ENCODE peak calls at places on chromosomes 2 and 18, in nine cellular contexts. One of them, this sample, is unnamed.

GRCh38 chr2:142165790-142166189 is 35.0 kb upstream of the LRP1B start:
- DNase-seq in A549: peak
- DNase-seq in cardiac muscle cell: peak
- DNase-seq in cardiac fibroblast: peak
- DNase-seq in fibroblast of the aortic adventitia: peak
- DNase-seq in AG09309: no peak
- DNase-seq in dorsolateral prefrontal cortex: no peak
- DNase-seq in fibroblast of mammary gland: peak
- DNase-seq in colonic mucosa: no peak
- DNase-seq in this sample: peak

GRCh38 chr2:123636232-123636631 is 388.9 kb upstream of the CNTNAP5 start:
- DNase-seq in A549: no peak
- DNase-seq in cardiac muscle cell: no peak
- DNase-seq in cardiac fibroblast: no peak
- DNase-seq in fibroblast of the aortic adventitia: no peak
- DNase-seq in AG09309: no peak
- DNase-seq in dorsolateral prefrontal cortex: no peak
- DNase-seq in fibroblast of mammary gland: no peak
- DNase-seq in colonic mucosa: no peak
- DNase-seq in this sample: no peak

GRCh38 chr2:196660264-196660663 is 20.7 kb downstream of the CCDC150 start:
- DNase-seq in A549: no peak
- DNase-seq in cardiac muscle cell: peak
- DNase-seq in cardiac fibroblast: peak
- DNase-seq in fibroblast of the aortic adventitia: peak
- DNase-seq in AG09309: peak
- DNase-seq in dorsolateral prefrontal cortex: no peak
- DNase-seq in fibroblast of mammary gland: peak
- DNase-seq in colonic mucosa: no peak
- DNase-seq in this sample: no peak

GRCh38 chr2:37617119-37617892 is 54.1 kb downstream of the CDC42EP3 start:
- DNase-seq in A549: no peak
- DNase-seq in cardiac muscle cell: no peak
- DNase-seq in cardiac fibroblast: no peak
- DNase-seq in fibroblast of the aortic adventitia: no peak
- DNase-seq in AG09309: no peak
- DNase-seq in dorsolateral prefrontal cortex: no peak
- DNase-seq in fibroblast of mammary gland: no peak
- DNase-seq in colonic mucosa: no peak
- DNase-seq in this sample: no peak

GRCh38 chr18:58446661-58447060 is 182.2 kb downstream of the ALPK2 start:
- DNase-seq in A549: no peak
- DNase-seq in cardiac muscle cell: no peak
- DNase-seq in cardiac fibroblast: no peak
- DNase-seq in fibroblast of the aortic adventitia: no peak
- DNase-seq in AG09309: no peak
- DNase-seq in dorsolateral prefrontal cortex: no peak
- DNase-seq in fibroblast of mammary gland: no peak
- DNase-seq in colonic mucosa: no peak
- DNase-seq in this sample: no peak

GRCh38 chr2:176088048-176088936 is 4.2 kb upstream of the HOXD13 start:
- DNase-seq in A549: peak
- DNase-seq in cardiac muscle cell: peak
- DNase-seq in cardiac fibroblast: peak
- DNase-seq in fibroblast of the aortic adventitia: peak
- DNase-seq in AG09309: no peak
- DNase-seq in dorsolateral prefrontal cortex: no peak
- DNase-seq in fibroblast of mammary gland: peak
- DNase-seq in colonic mucosa: peak
- DNase-seq in this sample: peak

GRCh38 chr2:12066986-12067385 is 320.6 kb downstream of the LPIN1 start:
- DNase-seq in A549: no peak
- DNase-seq in cardiac muscle cell: no peak
- DNase-seq in cardiac fibroblast: no peak
- DNase-seq in fibroblast of the aortic adventitia: no peak
- DNase-seq in AG09309: no peak
- DNase-seq in dorsolateral prefrontal cortex: no peak
- DNase-seq in fibroblast of mammary gland: no peak
- DNase-seq in colonic mucosa: no peak
- DNase-seq in this sample: no peak

GRCh38 chr2:86078801-86079545 is 26.7 kb downstream of the POLR1A start:
- DNase-seq in A549: peak
- DNase-seq in cardiac muscle cell: peak
- DNase-seq in cardiac fibroblast: peak
- DNase-seq in fibroblast of the aortic adventitia: peak
- DNase-seq in AG09309: no peak
- DNase-seq in dorsolateral prefrontal cortex: peak
- DNase-seq in fibroblast of mammary gland: peak
- DNase-seq in colonic mucosa: peak
- DNase-seq in this sample: peak

GRCh38 chr2:33126973-33127372 is 180.2 kb downstream of the LTBP1 start:
- DNase-seq in A549: no peak
- DNase-seq in cardiac muscle cell: peak
- DNase-seq in cardiac fibroblast: peak
- DNase-seq in fibroblast of the aortic adventitia: peak
- DNase-seq in AG09309: no peak
- DNase-seq in dorsolateral prefrontal cortex: no peak
- DNase-seq in fibroblast of mammary gland: peak
- DNase-seq in colonic mucosa: no peak
- DNase-seq in this sample: no peak

GRCh38 chr2:220104871-220105351 is 477.5 kb downstream of the SLC4A3 start:
- DNase-seq in A549: peak
- DNase-seq in cardiac muscle cell: peak
- DNase-seq in cardiac fibroblast: peak
- DNase-seq in fibroblast of the aortic adventitia: peak
- DNase-seq in AG09309: peak
- DNase-seq in dorsolateral prefrontal cortex: no peak
- DNase-seq in fibroblast of mammary gland: peak
- DNase-seq in colonic mucosa: no peak
- DNase-seq in this sample: peak

GRCh38 chr18:48230459-48231113 is 178.6 kb downstream of the ZBTB7C start:
- DNase-seq in A549: peak
- DNase-seq in cardiac muscle cell: peak
- DNase-seq in cardiac fibroblast: peak
- DNase-seq in fibroblast of the aortic adventitia: peak
- DNase-seq in AG09309: no peak
- DNase-seq in dorsolateral prefrontal cortex: peak
- DNase-seq in fibroblast of mammary gland: peak
- DNase-seq in colonic mucosa: peak
- DNase-seq in this sample: peak

GRCh38 chr18:48228301-48228715 is 180.9 kb downstream of the ZBTB7C start:
- DNase-seq in A549: no peak
- DNase-seq in cardiac muscle cell: peak
- DNase-seq in cardiac fibroblast: peak
- DNase-seq in fibroblast of the aortic adventitia: peak
- DNase-seq in AG09309: no peak
- DNase-seq in dorsolateral prefrontal cortex: no peak
- DNase-seq in fibroblast of mammary gland: peak
- DNase-seq in colonic mucosa: no peak
- DNase-seq in this sample: no peak

GRCh38 chr18:48227206-48227605 is 182.0 kb downstream of the ZBTB7C start:
- DNase-seq in A549: no peak
- DNase-seq in cardiac muscle cell: no peak
- DNase-seq in cardiac fibroblast: no peak
- DNase-seq in fibroblast of the aortic adventitia: no peak
- DNase-seq in AG09309: no peak
- DNase-seq in dorsolateral prefrontal cortex: no peak
- DNase-seq in fibroblast of mammary gland: no peak
- DNase-seq in colonic mucosa: no peak
- DNase-seq in this sample: no peak

GRCh38 chr18:48228841-48229240 is 180.3 kb downstream of the ZBTB7C start:
- DNase-seq in A549: no peak
- DNase-seq in cardiac muscle cell: peak
- DNase-seq in cardiac fibroblast: peak
- DNase-seq in fibroblast of the aortic adventitia: no peak
- DNase-seq in AG09309: no peak
- DNase-seq in dorsolateral prefrontal cortex: no peak
- DNase-seq in fibroblast of mammary gland: no peak
- DNase-seq in colonic mucosa: no peak
- DNase-seq in this sample: no peak

DNA sequence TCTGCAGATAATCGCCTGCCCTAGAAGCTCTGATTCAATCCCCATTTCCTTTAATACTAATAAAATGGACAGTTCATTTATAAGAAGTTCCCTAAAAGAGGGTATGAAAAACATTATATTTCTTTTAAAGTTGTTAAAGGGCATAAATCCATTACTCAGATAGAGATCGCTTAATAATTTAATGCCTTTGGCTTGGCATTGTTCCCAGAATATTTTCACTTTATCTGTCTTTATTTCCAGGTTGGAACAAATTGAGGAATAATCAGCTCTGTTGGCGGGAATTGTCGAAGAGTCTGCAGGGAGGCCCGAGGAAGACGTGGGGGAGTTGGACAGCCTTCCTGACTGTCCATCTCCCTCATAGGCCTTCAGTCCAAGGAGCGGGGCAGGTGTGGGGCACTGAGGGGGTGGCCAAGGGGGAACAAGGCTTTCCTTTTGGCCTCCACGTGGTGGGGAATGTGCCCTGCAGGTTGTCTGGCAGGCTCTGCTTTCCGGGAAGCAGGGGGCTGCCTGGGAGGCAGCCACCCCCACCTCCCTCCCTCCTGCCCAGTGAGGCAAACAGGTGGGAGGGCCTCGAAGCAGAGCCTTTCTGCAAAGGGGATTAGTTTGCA is 179.6 kb downstream of the ZBTB7C start:
- DNase-seq in A549: no peak
- DNase-seq in cardiac muscle cell: peak
- DNase-seq in cardiac fibroblast: peak
- DNase-seq in fibroblast of the aortic adventitia: peak
- DNase-seq in AG09309: no peak
- DNase-seq in dorsolateral prefrontal cortex: no peak
- DNase-seq in fibroblast of mammary gland: no peak
- DNase-seq in colonic mucosa: no peak
- DNase-seq in this sample: no peak
- TF ChIP-seq CTCF in A549: no peak
- TF ChIP-seq CTCF in cardiac muscle cell: no peak
- TF ChIP-seq CTCF in cardiac fibroblast: no peak
- TF ChIP-seq CTCF in fibroblast of the aortic adventitia: peak
- TF ChIP-seq CTCF in AG09309: no peak
- TF ChIP-seq CTCF in dorsolateral prefrontal cortex: no peak
- TF ChIP-seq CTCF in fibroblast of mammary gland: no peak
- TF ChIP-seq CTCF in colonic mucosa: no peak
- TF ChIP-seq CTCF in this sample: no peak

GRCh38 chr2:126663184-126663963 is 7.4 kb downstream of the GYPC start:
- DNase-seq in A549: no peak
- DNase-seq in cardiac muscle cell: no peak
- DNase-seq in cardiac fibroblast: no peak
- DNase-seq in fibroblast of the aortic adventitia: no peak
- DNase-seq in AG09309: no peak
- DNase-seq in dorsolateral prefrontal cortex: no peak
- DNase-seq in fibroblast of mammary gland: no peak
- DNase-seq in colonic mucosa: no peak
- DNase-seq in this sample: no peak
- TF ChIP-seq CTCF in A549: no peak
- TF ChIP-seq CTCF in cardiac muscle cell: no peak
- TF ChIP-seq CTCF in cardiac fibroblast: no peak
- TF ChIP-seq CTCF in fibroblast of the aortic adventitia: no peak
- TF ChIP-seq CTCF in AG09309: no peak
- TF ChIP-seq CTCF in dorsolateral prefrontal cortex: no peak
- TF ChIP-seq CTCF in fibroblast of mammary gland: no peak
- TF ChIP-seq CTCF in colonic mucosa: no peak
- TF ChIP-seq CTCF in this sample: no peak

DNA sequence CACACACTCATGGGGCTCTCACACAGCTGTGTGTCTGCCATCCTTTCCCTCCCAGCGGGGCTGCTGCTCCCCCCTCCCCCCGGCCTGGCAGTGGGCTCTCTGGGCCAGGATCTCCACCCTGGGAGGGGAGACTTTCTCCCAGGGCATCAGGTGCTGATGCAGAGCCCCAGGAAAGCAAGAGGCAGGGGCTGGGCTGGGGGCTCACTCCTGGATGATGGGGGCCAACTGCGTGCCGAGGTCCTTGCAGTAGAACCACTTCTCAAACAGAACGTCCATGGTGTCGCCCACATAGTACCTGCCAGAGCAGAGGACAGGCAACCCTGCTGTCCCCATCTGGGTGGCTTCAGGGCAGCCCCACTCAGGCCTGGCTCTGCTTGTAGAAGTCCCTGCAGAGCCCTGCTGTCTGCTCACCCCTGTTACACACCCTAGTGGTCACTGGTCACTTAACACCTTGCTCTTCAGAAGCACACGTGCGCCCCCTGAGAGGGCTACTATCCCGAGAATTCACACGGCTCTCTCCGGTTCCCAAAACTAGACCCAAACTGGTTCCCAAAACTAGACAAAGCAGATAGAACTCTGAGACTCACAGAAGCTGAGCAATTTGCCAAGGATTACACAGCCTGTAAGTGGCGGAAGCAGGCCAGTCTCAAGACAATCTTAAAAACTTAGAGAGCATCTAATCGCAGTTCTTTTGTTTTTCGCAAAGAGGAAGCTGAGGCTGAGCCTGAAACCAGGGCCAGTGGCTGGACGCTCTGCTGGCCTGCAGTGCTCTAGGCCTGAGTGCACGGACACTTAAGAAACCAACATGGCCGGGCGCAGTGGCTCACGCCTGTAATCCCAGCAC is 6.6 kb upstream of the OXER1 start:
- DNase-seq in A549: peak
- DNase-seq in cardiac muscle cell: peak
- DNase-seq in cardiac fibroblast: peak
- DNase-seq in fibroblast of the aortic adventitia: peak
- DNase-seq in AG09309: no peak
- DNase-seq in dorsolateral prefrontal cortex: no peak
- DNase-seq in fibroblast of mammary gland: peak
- DNase-seq in colonic mucosa: no peak
- DNase-seq in this sample: peak
- TF ChIP-seq CTCF in A549: peak
- TF ChIP-seq CTCF in cardiac muscle cell: peak
- TF ChIP-seq CTCF in cardiac fibroblast: peak
- TF ChIP-seq CTCF in fibroblast of the aortic adventitia: peak
- TF ChIP-seq CTCF in AG09309: peak
- TF ChIP-seq CTCF in dorsolateral prefrontal cortex: peak
- TF ChIP-seq CTCF in fibroblast of mammary gland: peak
- TF ChIP-seq CTCF in colonic mucosa: peak
- TF ChIP-seq CTCF in this sample: peak

GRCh38 chr2:187658952-187659525 is 104.8 kb upstream of the TFPI start:
- DNase-seq in A549: peak
- DNase-seq in cardiac muscle cell: peak
- DNase-seq in cardiac fibroblast: peak
- DNase-seq in fibroblast of the aortic adventitia: peak
- DNase-seq in AG09309: no peak
- DNase-seq in dorsolateral prefrontal cortex: no peak
- DNase-seq in fibroblast of mammary gland: peak
- DNase-seq in colonic mucosa: no peak
- DNase-seq in this sample: no peak
- TF ChIP-seq CTCF in A549: no peak
- TF ChIP-seq CTCF in cardiac muscle cell: peak
- TF ChIP-seq CTCF in cardiac fibroblast: peak
- TF ChIP-seq CTCF in fibroblast of the aortic adventitia: peak
- TF ChIP-seq CTCF in AG09309: peak
- TF ChIP-seq CTCF in dorsolateral prefrontal cortex: peak
- TF ChIP-seq CTCF in fibroblast of mammary gland: peak
- TF ChIP-seq CTCF in colonic mucosa: no peak
- TF ChIP-seq CTCF in this sample: peak

GRCh38 chr2:98608118-98608961 is at the start of the genes COA5 and UNC50:
- DNase-seq in A549: peak
- DNase-seq in cardiac muscle cell: peak
- DNase-seq in cardiac fibroblast: peak
- DNase-seq in fibroblast of the aortic adventitia: peak
- DNase-seq in AG09309: peak
- DNase-seq in dorsolateral prefrontal cortex: peak
- DNase-seq in fibroblast of mammary gland: peak
- DNase-seq in colonic mucosa: peak
- DNase-seq in this sample: peak
- TF ChIP-seq CTCF in A549: no peak
- TF ChIP-seq CTCF in cardiac muscle cell: no peak
- TF ChIP-seq CTCF in cardiac fibroblast: no peak
- TF ChIP-seq CTCF in fibroblast of the aortic adventitia: no peak
- TF ChIP-seq CTCF in AG09309: peak
- TF ChIP-seq CTCF in dorsolateral prefrontal cortex: peak
- TF ChIP-seq CTCF in fibroblast of mammary gland: no peak
- TF ChIP-seq CTCF in colonic mucosa: no peak
- TF ChIP-seq CTCF in this sample: no peak

GRCh38 chr2:29314816-29315571 is 199.8 kb downstream of the CLIP4 start:
- DNase-seq in A549: no peak
- DNase-seq in cardiac muscle cell: peak
- DNase-seq in cardiac fibroblast: no peak
- DNase-seq in fibroblast of the aortic adventitia: no peak
- DNase-seq in AG09309: no peak
- DNase-seq in dorsolateral prefrontal cortex: no peak
- DNase-seq in fibroblast of mammary gland: no peak
- DNase-seq in colonic mucosa: no peak
- DNase-seq in this sample: no peak
- TF ChIP-seq CTCF in A549: no peak
- TF ChIP-seq CTCF in cardiac muscle cell: no peak
- TF ChIP-seq CTCF in cardiac fibroblast: no peak
- TF ChIP-seq CTCF in fibroblast of the aortic adventitia: no peak
- TF ChIP-seq CTCF in AG09309: peak
- TF ChIP-seq CTCF in dorsolateral prefrontal cortex: no peak
- TF ChIP-seq CTCF in fibroblast of mammary gland: no peak
- TF ChIP-seq CTCF in colonic mucosa: no peak
- TF ChIP-seq CTCF in this sample: no peak